ENCODE peak calls at places on chromosomes 13 and 19, in eight cellular contexts. S, A, O, X, V, Y, K and G are unnamed samples.

GRCh38 chr13:108495686-108496363 is 133.6 kb upstream of the MYO16 start:
- DNase-seq in A (peak), Y (no peak), O (peak), S (no peak), V (peak), K (no peak), X (no peak), G (no peak)

GRCh38 chr13:112961457-112962369 is 7.3 kb upstream of the MCF2L start:
- DNase-seq in X (no peak), Y (no peak), K (peak), V (no peak), O (no peak), A (no peak), S (no peak), G (no peak)

GRCh38 chr13:27194895-27195764 is 23.5 kb upstream of the USP12 start:
- DNase-seq in O (peak), A (no peak), V (peak), K (no peak), Y (no peak), X (no peak), S (no peak), G (no peak)

GRCh38 chr19:5235458-5236219 is 105.0 kb downstream of the PTPRS start:
- DNase-seq in S (no peak), A (no peak), K (no peak), X (no peak), V (no peak), O (no peak), Y (no peak), G (no peak)

GRCh38 chr13:113881614-113882265 is 17.9 kb upstream of the GAS6 start:
- DNase-seq in V (no peak), S (no peak), Y (no peak), X (no peak), O (no peak), K (no peak), A (no peak), G (no peak)

GRCh38 chr13:84208251-84208650 is 326.0 kb upstream of the SLITRK1 start:
- DNase-seq in A (no peak), O (no peak), S (no peak), K (no peak), V (no peak), Y (no peak), X (no peak), G (no peak)

GRCh38 chr19:41928754-41929535 is 696 bp upstream of the ERFL start:
- DNase-seq in Y (peak), V (no peak), O (peak), K (no peak), X (no peak), A (no peak), S (no peak), G (no peak)

GRCh38 chr13:57636811-57637210 is 5.3 kb downstream of the PCDH17 start:
- DNase-seq in S (no peak), V (no peak), Y (no peak), K (no peak), X (no peak), A (no peak), O (no peak), G (no peak)

GRCh38 chr13:99980201-99981114 is 1.1 kb upstream of the ZIC2 start:
- DNase-seq in V (peak), K (no peak), X (peak), A (peak), Y (peak), S (no peak), O (peak), G (no peak)

GRCh38 chr19:12782424-12783225 is 7.3 kb upstream of the HOOK2 start:
- DNase-seq in S (peak), O (peak), K (no peak), V (peak), A (peak), X (peak), Y (peak), G (no peak)
- TF ChIP-seq CTCF in S (no peak), O (no peak), K (no peak), V (no peak), A (no peak), X (no peak), Y (no peak), G (no peak)

GRCh38 chr13:110559986-110560385 is 1.5 kb downstream of the RAB20 start:
- DNase-seq in S (no peak), V (no peak), K (no peak), A (no peak), X (no peak), O (no peak), Y (no peak), G (no peak)
- H3K4me3 ChIP-seq in S (peak), V (peak), K (peak), A (peak), X (peak), O (no peak), Y (peak), G (peak)

GRCh38 chr13:48043789-48044503 is 6.4 kb downstream of the NUDT15 start:
- DNase-seq in Y (no peak), V (no peak), X (no peak), O (no peak), S (no peak), A (no peak), K (no peak), G (peak)

GRCh38 chr13:48042889-48043288 is 5.4 kb downstream of the NUDT15 start:
- DNase-seq in X (no peak), V (no peak), A (no peak), O (no peak), K (no peak), S (no peak), Y (peak), G (no peak)

GRCh38 chr13:48037346-48038173 is at the start of gene NUDT15:
- DNase-seq in X (peak), Y (peak), K (peak), S (peak), O (peak), V (peak), A (peak), G (peak)

GRCh38 chr13:48040059-48040458 is 2.5 kb downstream of the NUDT15 start:
- DNase-seq in X (no peak), S (no peak), A (no peak), Y (no peak), K (no peak), O (no peak), V (no peak), G (no peak)

GRCh38 chr13:48038763-48039162 is 1.2 kb downstream of the NUDT15 start:
- DNase-seq in X (no peak), O (no peak), A (no peak), K (no peak), S (no peak), V (peak), Y (no peak), G (no peak)
- H3K27ac ChIP-seq in X (peak), O (peak), A (no peak), K (peak), S (peak), V (peak), Y (peak), G (peak)

DNA sequence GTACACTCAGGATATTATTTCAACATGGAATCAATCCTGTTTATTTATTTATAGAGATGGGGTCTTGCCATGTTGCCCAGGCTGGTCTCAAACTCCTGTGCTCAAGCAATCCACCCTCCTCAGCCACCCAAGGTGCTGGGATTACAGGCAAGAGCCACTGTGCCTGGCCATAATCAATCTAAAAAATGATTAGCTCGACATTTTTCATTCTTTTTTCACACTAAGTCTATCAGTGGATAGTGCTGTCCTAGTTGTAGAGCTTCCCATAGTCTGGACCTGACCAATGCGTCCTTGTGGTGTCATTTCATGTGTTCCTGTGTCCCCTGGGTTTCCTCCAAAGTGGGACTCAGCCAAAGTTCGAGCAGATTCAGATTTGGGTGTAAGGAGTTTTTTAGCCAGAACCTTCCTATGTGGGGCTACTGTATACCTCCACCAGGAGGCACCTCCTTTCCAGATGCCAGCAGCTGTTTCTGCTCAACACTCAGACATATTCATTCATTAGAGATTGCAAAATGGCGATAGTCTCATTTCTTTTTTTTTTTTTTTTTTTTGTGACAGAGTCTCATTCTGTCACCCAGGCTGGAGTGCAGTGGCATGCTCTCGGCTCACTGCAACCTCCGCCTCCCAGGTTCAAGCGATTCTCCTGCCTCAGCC is 61.1 kb downstream of the MAP4K1 start:
- DNase-seq in S (no peak), V (peak), Y (no peak), X (no peak), A (no peak), O (peak), K (no peak), G (no peak)
- TF ChIP-seq CTCF in S (no peak), V (peak), Y (no peak), X (no peak), A (no peak), O (peak), K (peak), G (peak)

DNA sequence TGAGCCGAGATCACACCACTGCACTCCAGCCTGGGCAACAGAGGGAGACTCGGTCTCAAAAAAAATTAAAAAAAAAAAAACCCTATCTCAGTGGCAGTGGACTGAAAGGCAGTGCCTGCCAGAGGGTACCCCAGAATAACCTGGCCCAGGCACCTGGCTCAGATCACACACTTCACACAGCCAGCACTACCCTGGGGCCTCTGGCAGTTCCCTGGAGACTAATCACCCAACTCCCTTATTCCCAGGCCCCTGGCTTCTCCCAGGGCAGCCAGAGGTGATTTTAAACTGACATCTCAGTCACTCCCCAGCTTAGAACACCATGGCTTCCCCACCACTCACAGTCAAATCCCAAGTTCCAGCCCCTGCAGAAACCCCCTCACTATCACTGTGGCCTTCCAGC is 3.5 kb upstream of the SLC27A5 start:
- DNase-seq in X (no peak), O (no peak), Y (no peak), V (no peak), K (no peak), S (no peak), A (no peak), G (no peak)
- H3K4me3 ChIP-seq in X (no peak), O (no peak), Y (no peak), V (no peak), K (no peak), S (no peak), A (no peak), G (no peak)